ENCODE peak calls at places on chromosomes 4 and X, in five cellular contexts. One of them, this sample, is unnamed.

GRCh38 chrX:117910216-117910615 is 206.4 kb downstream of the KLHL13 start:
- DNase-seq in HTR-8/SVneo: no peak
- DNase-seq in LoVo: no peak
- DNase-seq in left colon: no peak
- DNase-seq in activated gamma-delta T cell treated with Interleukin-2 at 50 U/mL for 16 hours: no peak
- DNase-seq in this sample: no peak

GRCh38 chr4:152843476-152844107 is 63.8 kb downstream of the ARFIP1 start:
- DNase-seq in HTR-8/SVneo: no peak
- DNase-seq in LoVo: no peak
- DNase-seq in left colon: peak
- DNase-seq in activated gamma-delta T cell treated with Interleukin-2 at 50 U/mL for 16 hours: no peak
- DNase-seq in this sample: peak

GRCh38 chrX:152904151-152905080 is 6.5 kb downstream of the ZNF185 start:
- DNase-seq in HTR-8/SVneo: peak
- DNase-seq in LoVo: peak
- DNase-seq in left colon: peak
- DNase-seq in activated gamma-delta T cell treated with Interleukin-2 at 50 U/mL for 16 hours: peak
- DNase-seq in this sample: peak

GRCh38 chr4:112183252-112183651 is 38.0 kb downstream of the FAM241A start:
- DNase-seq in HTR-8/SVneo: peak
- DNase-seq in LoVo: no peak
- DNase-seq in left colon: no peak
- DNase-seq in activated gamma-delta T cell treated with Interleukin-2 at 50 U/mL for 16 hours: no peak
- DNase-seq in this sample: no peak

GRCh38 chr4:177441061-177441802 is 1.0 kb downstream of the AGA start:
- DNase-seq in HTR-8/SVneo: no peak
- DNase-seq in LoVo: peak
- DNase-seq in left colon: peak
- DNase-seq in activated gamma-delta T cell treated with Interleukin-2 at 50 U/mL for 16 hours: peak
- DNase-seq in this sample: peak

GRCh38 chr4:187937557-187937956 is 58.0 kb upstream of the ZFP42 start:
- DNase-seq in HTR-8/SVneo: no peak
- DNase-seq in LoVo: no peak
- DNase-seq in left colon: no peak
- DNase-seq in activated gamma-delta T cell treated with Interleukin-2 at 50 U/mL for 16 hours: no peak
- DNase-seq in this sample: no peak

GRCh38 chr4:101355246-101355645 is 7.9 kb upstream of the PPP3CA start:
- DNase-seq in HTR-8/SVneo: no peak
- DNase-seq in LoVo: no peak
- DNase-seq in left colon: no peak
- DNase-seq in activated gamma-delta T cell treated with Interleukin-2 at 50 U/mL for 16 hours: no peak
- DNase-seq in this sample: no peak

GRCh38 chr4:4339504-4340085 is 47.3 kb upstream of the NSG1 start:
- DNase-seq in HTR-8/SVneo: no peak
- DNase-seq in LoVo: no peak
- DNase-seq in left colon: no peak
- DNase-seq in activated gamma-delta T cell treated with Interleukin-2 at 50 U/mL for 16 hours: no peak
- DNase-seq in this sample: no peak

GRCh38 chrX:129779747-129780146 is at the start of gene SASH3:
- DNase-seq in HTR-8/SVneo: no peak
- DNase-seq in LoVo: no peak
- DNase-seq in left colon: peak
- DNase-seq in activated gamma-delta T cell treated with Interleukin-2 at 50 U/mL for 16 hours: peak
- DNase-seq in this sample: peak

GRCh38 chrX:154441984-154442707 is 1.8 kb upstream of the FAM50A start:
- DNase-seq in HTR-8/SVneo: no peak
- DNase-seq in LoVo: no peak
- DNase-seq in left colon: no peak
- DNase-seq in activated gamma-delta T cell treated with Interleukin-2 at 50 U/mL for 16 hours: no peak
- DNase-seq in this sample: no peak

GRCh38 chrX:9566150-9566621 is 101.3 kb downstream of the TBL1X start:
- DNase-seq in HTR-8/SVneo: peak
- DNase-seq in LoVo: no peak
- DNase-seq in left colon: peak
- DNase-seq in activated gamma-delta T cell treated with Interleukin-2 at 50 U/mL for 16 hours: no peak
- DNase-seq in this sample: peak

GRCh38 chr4:147626903-147627302 is 9.7 kb downstream of the TMEM184C start:
- DNase-seq in HTR-8/SVneo: no peak
- DNase-seq in LoVo: no peak
- DNase-seq in left colon: no peak
- DNase-seq in activated gamma-delta T cell treated with Interleukin-2 at 50 U/mL for 16 hours: no peak
- DNase-seq in this sample: no peak

GRCh38 chrX:9644335-9644734 is 121.3 kb downstream of the GPR143 start:
- DNase-seq in HTR-8/SVneo: no peak
- DNase-seq in LoVo: no peak
- DNase-seq in left colon: no peak
- DNase-seq in activated gamma-delta T cell treated with Interleukin-2 at 50 U/mL for 16 hours: peak
- DNase-seq in this sample: no peak

GRCh38 chrX:19699151-19699550 is 183.8 kb upstream of the MAP3K15 start:
- DNase-seq in HTR-8/SVneo: no peak
- DNase-seq in LoVo: no peak
- DNase-seq in left colon: no peak
- DNase-seq in activated gamma-delta T cell treated with Interleukin-2 at 50 U/mL for 16 hours: no peak
- DNase-seq in this sample: no peak

GRCh38 chr4:155207534-155208257 is 740 bp upstream of the NPY2R start:
- DNase-seq in HTR-8/SVneo: no peak
- DNase-seq in LoVo: no peak
- DNase-seq in left colon: no peak
- DNase-seq in activated gamma-delta T cell treated with Interleukin-2 at 50 U/mL for 16 hours: no peak
- DNase-seq in this sample: peak

GRCh38 chr4:7043521-7044414 is 596 bp downstream of the TADA2B start:
- DNase-seq in HTR-8/SVneo: no peak
- DNase-seq in LoVo: no peak
- DNase-seq in left colon: peak
- DNase-seq in activated gamma-delta T cell treated with Interleukin-2 at 50 U/mL for 16 hours: peak
- DNase-seq in this sample: peak

GRCh38 chr4:16461362-16461761 is 235.1 kb upstream of the TAPT1 start:
- DNase-seq in HTR-8/SVneo: no peak
- DNase-seq in LoVo: no peak
- DNase-seq in left colon: no peak
- DNase-seq in activated gamma-delta T cell treated with Interleukin-2 at 50 U/mL for 16 hours: no peak
- DNase-seq in this sample: no peak

GRCh38 chr4:3310301-3311094 is 17.7 kb downstream of the RGS12 start:
- DNase-seq in HTR-8/SVneo: no peak
- DNase-seq in LoVo: no peak
- DNase-seq in left colon: no peak
- DNase-seq in activated gamma-delta T cell treated with Interleukin-2 at 50 U/mL for 16 hours: no peak
- DNase-seq in this sample: no peak

GRCh38 chr4:52824603-52825310 is 37.4 kb upstream of the RASL11B start:
- DNase-seq in HTR-8/SVneo: no peak
- DNase-seq in LoVo: no peak
- DNase-seq in left colon: no peak
- DNase-seq in activated gamma-delta T cell treated with Interleukin-2 at 50 U/mL for 16 hours: no peak
- DNase-seq in this sample: no peak

This sample was measured in transverse colon.